ENCODE peak calls at places on chromosomes 16 and 17, in four cellular contexts. One of them, this sample, is unnamed.

GRCh38 chr17:34379876-34380275 is 16.8 kb upstream of the CCL1 start:
- DNase-seq in GM23338: no peak
- DNase-seq in HCT116: no peak
- DNase-seq in OCI-LY7: no peak
- DNase-seq in this sample: no peak

GRCh38 chr17:41100081-41100480 is 1.9 kb downstream of the KRTAP4-16 start:
- DNase-seq in OCI-LY7: no peak
- DNase-seq in GM23338: no peak
- DNase-seq in HCT116: no peak
- DNase-seq in this sample: no peak

GRCh38 chr16:50261160-50261706 is 5.1 kb upstream of the ADCY7 start:
- DNase-seq in OCI-LY7: no peak
- DNase-seq in HCT116: no peak
- DNase-seq in GM23338: no peak
- DNase-seq in this sample: no peak

GRCh38 chr17:3739422-3740124 is 15.9 kb downstream of the HASPIN start:
- DNase-seq in OCI-LY7: no peak
- DNase-seq in HCT116: no peak
- DNase-seq in GM23338: peak; percentile 46
- DNase-seq in this sample: peak; percentile 37

GRCh38 chr17:75428775-75429469 is 23.4 kb upstream of the GRB2 start:
- DNase-seq in OCI-LY7: no peak
- DNase-seq in GM23338: no peak
- DNase-seq in HCT116: no peak
- DNase-seq in this sample: no peak

GRCh38 chr17:30278032-30278431 is 13.7 kb downstream of the BLMH start:
- DNase-seq in HCT116: no peak
- DNase-seq in GM23338: peak; percentile 35
- DNase-seq in OCI-LY7: peak; percentile 43
- DNase-seq in this sample: peak; percentile 61

GRCh38 chr16:57041182-57042156 is 50.9 kb upstream of the CPNE2 start:
- DNase-seq in GM23338: no peak
- DNase-seq in OCI-LY7: peak; percentile 83
- DNase-seq in HCT116: no peak
- DNase-seq in this sample: no peak

GRCh38 chr17:64653325-64653984 is 8.7 kb downstream of the SMURF2 start:
- DNase-seq in GM23338: no peak
- DNase-seq in HCT116: no peak
- DNase-seq in OCI-LY7: no peak
- DNase-seq in this sample: no peak

GRCh38 chr17:9206989-9207317 is 185.6 kb downstream of the NTN1 start:
- DNase-seq in OCI-LY7: no peak
- DNase-seq in GM23338: no peak
- DNase-seq in HCT116: no peak
- DNase-seq in this sample: no peak

GRCh38 chr17:33451221-33451620 is 158.1 kb upstream of the ASIC2 start:
- DNase-seq in OCI-LY7: no peak
- DNase-seq in HCT116: no peak
- DNase-seq in GM23338: no peak
- DNase-seq in this sample: no peak

GRCh38 chr17:53472586-53472985 is 350.1 kb upstream of the KIF2B start:
- DNase-seq in OCI-LY7: no peak
- DNase-seq in HCT116: no peak
- DNase-seq in GM23338: no peak
- DNase-seq in this sample: no peak

GRCh38 chr17:20992987-20993862 is 49.6 kb downstream of the USP22 start:
- DNase-seq in GM23338: peak; percentile 92
- DNase-seq in HCT116: peak; percentile 51
- DNase-seq in OCI-LY7: peak; percentile 74
- DNase-seq in this sample: peak; percentile 85

GRCh38 chr17:18224053-18224427 is 1.4 kb upstream of the LLGL1 start:
- DNase-seq in OCI-LY7: no peak
- DNase-seq in HCT116: no peak
- DNase-seq in GM23338: no peak
- DNase-seq in this sample: no peak

GRCh38 chr17:17993366-17993765 is 20.7 kb downstream of the DRC3 start:
- DNase-seq in GM23338: no peak
- DNase-seq in OCI-LY7: no peak
- DNase-seq in HCT116: no peak
- DNase-seq in this sample: no peak

GRCh38 chr17:82242977-82243647 is 14.3 kb downstream of the SLC16A3 start:
- DNase-seq in GM23338: no peak
- DNase-seq in HCT116: no peak
- DNase-seq in OCI-LY7: no peak
- DNase-seq in this sample: no peak

GRCh38 chr17:79658811-79659207 is 48.0 kb upstream of the RBFOX3 start:
- DNase-seq in OCI-LY7: peak; percentile 12
- DNase-seq in GM23338: peak; percentile 85
- DNase-seq in HCT116: peak; percentile 43
- DNase-seq in this sample: peak; percentile 77

GRCh38 chr17:1386265-1386664 is 13.8 kb downstream of the YWHAE start:
- DNase-seq in GM23338: no peak
- DNase-seq in OCI-LY7: no peak
- DNase-seq in HCT116: no peak
- DNase-seq in this sample: no peak

GRCh38 chr17:65941500-65941899 is 250.4 kb downstream of the CEP112 start:
- DNase-seq in HCT116: no peak
- DNase-seq in GM23338: peak; percentile 13
- DNase-seq in OCI-LY7: no peak
- DNase-seq in this sample: no peak

GRCh38 chr17:10149573-10150399 is 48.6 kb downstream of the GAS7 start:
- DNase-seq in OCI-LY7: no peak
- DNase-seq in HCT116: peak; percentile 46
- DNase-seq in GM23338: no peak
- DNase-seq in this sample: no peak

GRCh38 chr17:7558544-7559306 is at the start of gene TNFSF13:
- DNase-seq in HCT116: no peak
- DNase-seq in GM23338: no peak
- DNase-seq in OCI-LY7: no peak
- DNase-seq in this sample: no peak

GRCh38 chr17:45316271-45317112 is at the start of gene MAP3K14:
- DNase-seq in GM23338: peak; percentile 79
- DNase-seq in OCI-LY7: peak; percentile 79
- DNase-seq in HCT116: no peak
- DNase-seq in this sample: peak; percentile 89

GRCh38 chr16:47872228-47872627 is 283.6 kb downstream of the ABCC12 start:
- DNase-seq in GM23338: no peak
- DNase-seq in OCI-LY7: no peak
- DNase-seq in HCT116: no peak
- DNase-seq in this sample: no peak

GRCh38 chr17:3961564-3962047 is 2.6 kb downstream of the ATP2A3 start:
- DNase-seq in OCI-LY7: peak; percentile 97
- DNase-seq in GM23338: no peak
- DNase-seq in HCT116: no peak
- DNase-seq in this sample: no peak

GRCh38 chr17:81917565-81918332 is at the start of gene SIRT7:
- DNase-seq in OCI-LY7: peak; percentile 94
- DNase-seq in GM23338: peak; percentile 87
- DNase-seq in HCT116: peak; percentile 39
- DNase-seq in this sample: peak; percentile 93

GRCh38 chr17:64739316-64740058 is 77.4 kb upstream of the SMURF2 start:
- DNase-seq in HCT116: no peak
- DNase-seq in GM23338: peak; percentile 55
- DNase-seq in OCI-LY7: no peak
- DNase-seq in this sample: peak; percentile 20

GRCh38 chr17:15261063-15261817 is 3.9 kb downstream of the PMP22 start:
- DNase-seq in OCI-LY7: no peak
- DNase-seq in GM23338: peak; percentile 77
- DNase-seq in HCT116: no peak
- DNase-seq in this sample: peak; percentile 85

DNA sequence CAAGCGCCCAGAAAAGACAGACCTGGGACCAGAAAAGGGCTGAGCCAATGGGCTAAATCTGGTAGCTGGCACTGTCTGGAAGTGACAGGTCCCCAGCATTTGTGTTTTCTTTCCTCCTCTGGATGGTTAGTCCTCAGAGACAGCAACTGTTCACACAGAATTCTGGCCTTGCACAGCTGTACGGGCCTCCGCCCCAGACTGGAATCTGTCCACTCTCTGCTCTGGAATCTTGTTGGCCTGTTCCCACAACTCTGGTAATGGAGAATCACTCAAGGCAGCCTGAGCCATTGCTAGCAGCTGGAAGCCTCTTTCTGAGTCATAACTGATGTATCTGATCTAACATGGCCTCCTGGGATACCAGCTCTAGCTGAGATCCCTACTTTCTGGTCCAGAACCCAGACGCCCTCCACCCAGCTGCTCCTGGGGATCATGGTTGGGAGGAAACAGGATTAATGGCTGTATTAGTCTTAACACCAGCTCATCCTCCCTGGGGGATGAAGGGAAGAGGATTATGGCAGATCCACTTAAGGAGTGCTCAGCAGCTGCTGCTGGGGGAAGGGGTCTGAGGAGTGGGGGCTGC is 9.1 kb downstream of the ZNF668 start:
- DNase-seq in GM23338: no peak
- DNase-seq in HCT116: no peak
- DNase-seq in OCI-LY7: no peak
- DNase-seq in this sample: peak; percentile 61
- H2AFZ ChIP-seq in GM23338: no peak overlapping the region
- H2AFZ ChIP-seq in HCT116: no peak overlapping the region
- H2AFZ ChIP-seq in OCI-LY7: no peak overlapping the region
- H2AFZ ChIP-seq in this sample: no peak overlapping the region

GRCh38 chr17:16989230-16989952 is 17.5 kb upstream of the TNFRSF13B start:
- DNase-seq in HCT116: no peak
- DNase-seq in OCI-LY7: peak; percentile 68
- DNase-seq in GM23338: no peak
- DNase-seq in this sample: no peak

GRCh38 chr17:16987830-16988601 is 16.1 kb upstream of the TNFRSF13B start:
- DNase-seq in HCT116: no peak
- DNase-seq in GM23338: peak; percentile 39
- DNase-seq in OCI-LY7: peak; percentile 97
- DNase-seq in this sample: peak; percentile 27

GRCh38 chr17:16988749-16989229 is 16.9 kb upstream of the TNFRSF13B start:
- DNase-seq in HCT116: no peak
- DNase-seq in GM23338: no peak
- DNase-seq in OCI-LY7: no peak
- DNase-seq in this sample: no peak

GRCh38 chr17:16987001-16987829 is 15.3 kb upstream of the TNFRSF13B start:
- DNase-seq in GM23338: no peak
- DNase-seq in HCT116: no peak
- DNase-seq in OCI-LY7: no peak
- DNase-seq in this sample: no peak

DNA sequence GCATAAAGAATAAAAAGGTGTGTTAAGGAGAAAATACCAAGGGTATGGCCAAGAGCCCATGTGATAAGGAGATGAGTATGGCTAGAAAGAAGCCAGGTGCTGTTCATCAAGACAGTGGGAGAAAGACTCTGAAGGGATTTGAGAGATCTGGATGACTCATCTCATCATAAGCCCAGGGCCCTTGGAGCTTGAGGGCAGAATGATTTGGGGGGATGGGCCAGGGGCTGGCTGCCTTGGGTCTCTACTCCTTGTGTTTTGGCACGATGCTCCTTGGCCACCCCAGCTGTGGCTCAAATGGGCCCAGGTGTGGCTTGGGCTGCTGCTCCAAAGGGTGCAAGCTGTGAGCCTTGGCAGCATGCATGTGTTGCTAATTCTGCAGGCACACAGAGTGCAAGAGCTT is 14.5 kb upstream of the TNFRSF13B start:
- DNase-seq in HCT116: no peak
- DNase-seq in GM23338: no peak
- DNase-seq in OCI-LY7: no peak
- DNase-seq in this sample: no peak
- TF ChIP-seq EZH2phosphoT487 in HCT116: no peak
- TF ChIP-seq EZH2phosphoT487 in GM23338: no peak
- TF ChIP-seq EZH2phosphoT487 in OCI-LY7: no peak
- TF ChIP-seq EZH2phosphoT487 in this sample: no peak

GRCh38 chr17:36808181-36808661 is 129.1 kb upstream of the LHX1 start:
- DNase-seq in GM23338: peak; percentile 78
- DNase-seq in HCT116: no peak
- DNase-seq in OCI-LY7: no peak
- DNase-seq in this sample: peak; percentile 85
- H2AFZ ChIP-seq in GM23338: peak overlapping the region; percentile 99
- H2AFZ ChIP-seq in HCT116: no peak overlapping the region
- H2AFZ ChIP-seq in OCI-LY7: no peak overlapping the region
- H2AFZ ChIP-seq in this sample: peak overlapping the region; percentile 97

DNA sequence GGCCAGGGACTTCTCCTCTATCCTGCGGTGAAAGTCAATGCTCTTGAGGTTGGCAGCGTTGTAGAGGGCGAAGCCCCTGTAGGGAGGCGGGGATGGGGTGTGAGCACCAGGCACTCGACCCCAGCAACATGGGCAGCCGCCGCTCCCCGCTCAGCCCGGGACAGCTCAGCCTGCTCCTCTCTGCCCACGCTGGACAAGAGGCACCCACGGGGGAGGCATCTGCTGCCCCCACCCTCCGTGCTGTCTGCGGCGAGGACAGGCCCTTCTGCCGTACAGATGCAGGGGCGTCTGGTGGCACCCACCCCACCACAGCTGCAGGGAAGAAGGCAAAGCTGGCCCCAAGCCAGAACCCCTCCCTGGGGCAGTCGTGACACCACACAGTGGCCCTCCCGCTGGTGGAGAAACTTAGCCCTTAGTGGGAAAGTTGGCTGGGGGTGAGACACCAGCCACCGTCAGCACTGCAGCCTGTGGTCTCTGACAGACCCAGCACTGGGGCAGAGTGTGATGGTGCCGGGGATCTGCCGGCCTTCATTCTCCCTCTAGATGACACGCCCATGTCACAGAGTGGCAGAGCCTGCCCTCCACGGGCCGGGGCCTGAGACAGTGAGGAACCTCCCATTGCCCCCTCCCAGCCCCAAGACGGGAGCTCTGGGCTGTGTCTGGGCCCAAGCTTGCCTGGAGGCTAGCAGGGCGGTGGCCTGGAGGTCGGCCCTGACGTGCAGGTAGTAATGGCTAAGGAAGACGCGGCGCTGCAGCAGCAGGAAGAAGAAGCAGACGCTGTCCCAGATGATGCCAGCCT is 19.5 kb downstream of the CTU2 start:
- DNase-seq in HCT116: no peak
- DNase-seq in OCI-LY7: no peak
- DNase-seq in GM23338: no peak
- DNase-seq in this sample: no peak
- TF ChIP-seq EZH2phosphoT487 in HCT116: no peak
- TF ChIP-seq EZH2phosphoT487 in OCI-LY7: no peak
- TF ChIP-seq EZH2phosphoT487 in GM23338: no peak
- TF ChIP-seq EZH2phosphoT487 in this sample: no peak